ENCODE peak calls at places on chromosomes 3 and 15, in eight cellular contexts. I, S, P, J, O, F, D and W are unnamed samples.

GRCh38 chr15:80735344-80735743 is 40.2 kb downstream of the ABHD17C start:
- DNase-seq in I (no peak), S (no peak), P (no peak), J (no peak), O (no peak), F (no peak), D (no peak), W (no peak)

GRCh38 chr15:66733976-66734375 is 31.9 kb downstream of the SMAD6 start:
- DNase-seq in I (no peak), S (no peak), P (no peak), J (no peak), O (no peak), F (no peak), D (no peak), W (no peak)

GRCh38 chr3:150469931-150470740 is 62.0 kb downstream of the TSC22D2 start:
- DNase-seq in I (peak), S (no peak), P (no peak), J (no peak), O (no peak), F (no peak), D (no peak), W (no peak)

GRCh38 chr3:107675233-107675900 is 152.6 kb downstream of the BBX start:
- DNase-seq in I (no peak), S (no peak), P (no peak), J (no peak), O (no peak), F (no peak), D (no peak), W (no peak)

GRCh38 chr3:112610121-112610520 is 30.8 kb downstream of the CCDC80 start:
- DNase-seq in I (peak), S (no peak), P (no peak), J (no peak), O (peak), F (no peak), D (no peak), W (no peak)

GRCh38 chr3:27079427-27080105 is 289.6 kb downstream of the NEK10 start:
- DNase-seq in I (peak), S (no peak), P (no peak), J (no peak), O (peak), F (no peak), D (no peak), W (no peak)

GRCh38 chr3:28835751-28836150 is 445.1 kb upstream of the RBMS3 start:
- DNase-seq in I (peak), S (no peak), P (peak), J (no peak), O (no peak), F (no peak), D (peak), W (peak)

GRCh38 chr3:47108546-47108945 is 55.4 kb downstream of the SETD2 start:
- DNase-seq in I (no peak), S (no peak), P (no peak), J (no peak), O (no peak), F (no peak), D (no peak), W (no peak)

GRCh38 chr15:82044373-82045178 is 1.2 kb downstream of the MEX3B start:
- DNase-seq in I (peak), S (peak), P (peak), J (peak), O (peak), F (no peak), D (peak), W (peak)

GRCh38 chr3:72887723-72888545 is at the start of gene GXYLT2:
- DNase-seq in I (peak), S (peak), P (peak), J (no peak), O (no peak), F (no peak), D (peak), W (no peak)

GRCh38 chr3:71532639-71533395 is 50.7 kb downstream of the FOXP1 start:
- DNase-seq in I (peak), S (no peak), P (no peak), J (no peak), O (no peak), F (no peak), D (no peak), W (no peak)

GRCh38 chr3:140447136-140447535 is 230.7 kb upstream of the TRIM42 start:
- DNase-seq in I (no peak), S (no peak), P (no peak), J (no peak), O (no peak), F (no peak), D (no peak), W (no peak)

GRCh38 chr3:124760601-124761000 is 30.3 kb downstream of the UMPS start:
- DNase-seq in I (peak), S (no peak), P (no peak), J (no peak), O (peak), F (no peak), D (no peak), W (no peak)

GRCh38 chr3:105906345-105906744 is 37.5 kb upstream of the CBLB start:
- DNase-seq in I (no peak), S (no peak), P (no peak), J (no peak), O (no peak), F (no peak), D (no peak), W (no peak)

GRCh38 chr3:10917176-10917575 is 75.4 kb upstream of the SLC6A1 start:
- DNase-seq in I (no peak), S (no peak), P (no peak), J (no peak), O (no peak), F (no peak), D (no peak), W (no peak)

GRCh38 chr3:194368918-194369317 is 625 bp downstream of the LRRC15 start:
- DNase-seq in I (peak), S (no peak), P (no peak), J (no peak), O (no peak), F (no peak), D (no peak), W (no peak)

GRCh38 chr15:75840659-75841058 is 2.6 kb upstream of the UBE2Q2 start:
- DNase-seq in I (peak), S (no peak), P (no peak), J (no peak), O (peak), F (no peak), D (no peak), W (no peak)

GRCh38 chr15:85993116-85993515 is 86.6 kb upstream of the AGBL1 start:
- DNase-seq in I (no peak), S (no peak), P (no peak), J (no peak), O (no peak), F (no peak), D (no peak), W (no peak)

GRCh38 chr3:183809209-183809608 is 16.2 kb downstream of the MAP6D1 start:
- DNase-seq in I (no peak), S (no peak), P (no peak), J (no peak), O (no peak), F (no peak), D (no peak), W (no peak)